ENCODE peak calls at places on chromosomes 16 and 17, in four cellular contexts. E is H9, F is IMR-90, D is mesendoderm. B is an unnamed sample.
A peak's percentile ranks its signal among the peaks of the same experiment; 100 is the strongest.

GRCh38 chr17:62093188-62094155 is 28.4 kb upstream of the MED13 start:
- DNase-seq in D (no peak), E (no peak), F (peak; percentile 95), B (no peak)

GRCh38 chr17:55661359-55661758 is 61.3 kb downstream of the TMEM100 start:
- DNase-seq in E (no peak), D (no peak), F (no peak), B (no peak)

GRCh38 chr17:62763891-62764600 is 44.1 kb downstream of the MARCHF10 start:
- DNase-seq in E (peak; percentile 14), D (no peak), F (no peak), B (no peak)

GRCh38 chr17:10875411-10875810 is 37.5 kb upstream of the PIRT start:
- DNase-seq in E (peak; percentile 71), F (no peak), D (peak; percentile 74), B (peak; percentile 48)

GRCh38 chr17:68033636-68034451 is 1.7 kb upstream of the KPNA2 start:
- DNase-seq in F (peak; percentile 65), D (peak; percentile 99), E (peak; percentile 97), B (peak; percentile 88)

GRCh38 chr17:7391307-7391706 is 3.0 kb downstream of the PLSCR3 start:
- DNase-seq in F (no peak), D (no peak), E (no peak), B (no peak)

GRCh38 chr16:84844049-84844350 is 24.2 kb downstream of the CRISPLD2 start:
- DNase-seq in F (no peak), D (no peak), E (no peak), B (no peak)

GRCh38 chr17:10125761-10126553 is 72.4 kb downstream of the GAS7 start:
- DNase-seq in D (peak; percentile 75), F (peak; percentile 49), E (no peak), B (no peak)

GRCh38 chr16:50671644-50672260 is 9.4 kb downstream of the SNX20 start:
- DNase-seq in E (no peak), F (peak; percentile 16), D (peak; percentile 62), B (no peak)

GRCh38 chr16:56279132-56279531 is 87.8 kb downstream of the GNAO1 start:
- DNase-seq in F (no peak), D (no peak), E (no peak), B (no peak)

GRCh38 chr17:81635973-81636504 is 873 bp downstream of the NPLOC4 start:
- DNase-seq in F (peak; percentile 60), E (no peak), D (no peak), B (no peak)

GRCh38 chr17:67546578-67547527 is 169.8 kb downstream of the PITPNC1 start:
- DNase-seq in D (peak; percentile 52), E (peak; percentile 47), F (peak; percentile 71), B (no peak)

GRCh38 chr16:86862596-86862995 is 284.2 kb downstream of the FOXL1 start:
- DNase-seq in D (no peak), E (no peak), F (peak; percentile 11), B (no peak)

GRCh38 chr17:44097110-44097810 is 26.2 kb downstream of the HDAC5 start:
- DNase-seq in E (no peak), F (peak; percentile 81), D (no peak), B (no peak)

GRCh38 chr16:22174642-22175041 is 12.3 kb downstream of the SDR42E2 start:
- DNase-seq in D (no peak), E (no peak), F (no peak), B (no peak)

GRCh38 chr17:81334987-81335386 is 39.9 kb upstream of the SLC38A10 start:
- DNase-seq in D (no peak), E (no peak), F (no peak), B (no peak)

GRCh38 chr16:73996624-73997339 is 299.8 kb upstream of the PSMD7 start:
- DNase-seq in F (no peak), E (no peak), D (no peak), B (no peak)

GRCh38 chr17:57355090-57355859 is 99.0 kb downstream of the MSI2 start:
- DNase-seq in D (no peak), F (no peak), E (no peak), B (no peak)

GRCh38 chr17:80786470-80786869 is 205.2 kb upstream of the CHMP6 start:
- DNase-seq in D (no peak), E (peak; percentile 49), F (no peak), B (no peak)

GRCh38 chr17:3575506-3575905 is 17.9 kb upstream of the TRPV3 start:
- DNase-seq in E (no peak), D (no peak), F (peak; percentile 76), B (no peak)

GRCh38 chr17:3024346-3024745 is 39.1 kb downstream of the OR1D5 start:
- DNase-seq in F (no peak), E (no peak), D (no peak), B (no peak)

GRCh38 chr17:7098802-7099459 is 15.7 kb downstream of the ASGR2 start:
- DNase-seq in D (no peak), E (no peak), F (no peak), B (no peak)

GRCh38 chr16:79994413-79994812 is 393.9 kb upstream of the MAF start:
- DNase-seq in F (no peak), D (no peak), E (no peak), B (no peak)

GRCh38 chr17:9451919-9452318 is 123.7 kb downstream of the STX8 start:
- DNase-seq in F (no peak), E (no peak), D (no peak), B (no peak)

GRCh38 chr17:28230011-28230410 is 89.0 kb upstream of the TMEM97 start:
- DNase-seq in F (no peak), E (no peak), D (peak; percentile 62), B (no peak)

GRCh38 chr17:57356722-57357391 is 100.5 kb downstream of the MSI2 start:
- DNase-seq in F (no peak), E (no peak), D (no peak), B (peak; percentile 46)

GRCh38 chr16:60204221-60204620 is 1470.1 kb upstream of the GOT2 start:
- DNase-seq in E (no peak), F (no peak), D (no peak), B (no peak)

GRCh38 chr17:6775871-6776405 is at the start of gene FBXO39:
- DNase-seq in D (no peak), E (peak; percentile 70), F (no peak), B (peak; percentile 27)

GRCh38 chr17:31859487-31860008 is 504 bp upstream of the COPRS start:
- DNase-seq in E (peak; percentile 34), F (no peak), D (peak; percentile 17), B (no peak)

GRCh38 chr17:82217120-82217529 is 4.5 kb upstream of the CCDC57 start:
- DNase-seq in D (no peak), E (no peak), F (no peak), B (no peak)

GRCh38 chr17:51761105-51761504 is 397.4 kb downstream of the CA10 start:
- DNase-seq in D (no peak), E (no peak), F (no peak), B (no peak)

GRCh38 chr16:13436641-13437423 is 483.1 kb upstream of the ERCC4 start:
- DNase-seq in E (no peak), F (no peak), D (no peak), B (no peak)

GRCh38 chr17:18014006-18014405 is 25.0 kb downstream of the ATPAF2 start:
- DNase-seq in D (no peak), F (no peak), E (no peak), B (no peak)

GRCh38 chr17:51427259-51428255 is 167.2 kb downstream of the UTP18 start:
- DNase-seq in E (no peak), D (no peak), F (no peak), B (no peak)

GRCh38 chr17:75024686-75025397 is 12.4 kb downstream of the MRPL58 start:
- DNase-seq in F (no peak), D (no peak), E (no peak), B (no peak)

GRCh38 chr17:79835953-79836951 is 3.0 kb downstream of the CBX4 start:
- DNase-seq in D (peak; percentile 99), E (peak; percentile 100), F (peak; percentile 19), B (no peak)

GRCh38 chr16:2949705-2950399 is 14.2 kb upstream of the KREMEN2 start:
- DNase-seq in F (no peak), E (no peak), D (no peak), B (no peak)

GRCh38 chr17:64459284-64459747 is 10.4 kb downstream of the MILR1 start:
- DNase-seq in E (no peak), D (no peak), F (peak; percentile 75), B (no peak)
- H2BK15ac ChIP-seq in E (no peak overlapping the region), D (no peak overlapping the region), F (no peak overlapping the region), B (no peak overlapping the region)

GRCh38 chr17:72947475-72947874 is 145.0 kb downstream of the SLC39A11 start:
- DNase-seq in E (no peak), F (no peak), D (no peak), B (no peak)
- H2BK15ac ChIP-seq in E (no peak overlapping the region), F (no peak overlapping the region), D (no peak overlapping the region), B (peak overlapping the region; percentile 0)

DNA sequence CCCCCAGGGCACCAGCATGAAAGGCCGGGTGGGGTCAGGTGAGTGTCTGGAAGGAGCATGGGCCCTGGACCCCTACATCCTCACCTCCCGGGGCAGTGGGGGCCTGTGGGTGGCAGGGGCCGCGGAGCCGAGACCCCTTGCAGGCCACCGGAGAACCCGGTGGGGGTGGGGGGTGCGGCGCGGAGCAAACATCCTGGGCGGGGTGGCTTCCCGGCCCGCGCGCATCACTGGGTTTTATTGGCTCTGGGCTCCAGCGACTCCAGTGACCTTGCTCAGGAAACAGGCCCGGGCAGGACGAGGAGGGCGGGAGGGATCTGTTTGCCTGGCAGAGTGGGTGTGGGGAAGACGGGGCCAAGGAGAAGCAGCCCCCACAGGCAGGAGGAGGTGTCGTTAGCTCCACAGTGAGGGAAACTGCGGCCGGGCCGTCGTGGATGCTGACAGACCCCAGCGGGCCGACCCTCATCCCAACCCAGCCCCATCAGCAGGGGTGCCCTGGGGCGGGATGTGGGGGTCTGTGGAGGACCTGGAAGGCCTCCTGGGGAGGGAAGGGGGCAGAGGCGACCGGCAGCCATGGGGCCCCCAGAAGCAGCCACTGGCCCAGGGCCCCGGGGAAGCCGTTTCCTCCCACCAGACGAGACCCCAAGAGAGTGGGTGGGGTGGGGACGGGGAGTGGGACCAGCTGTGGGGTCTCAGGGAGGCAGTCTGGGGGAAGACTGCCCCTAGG is 10.6 kb downstream of the SSTR5 start:
- DNase-seq in E (no peak), F (no peak), D (no peak), B (no peak)
- H2BK15ac ChIP-seq in E (no peak overlapping the region), F (no peak overlapping the region), D (no peak overlapping the region), B (peak overlapping the region; percentile 81)

GRCh38 chr17:48636177-48637018 is 10.2 kb upstream of the HOXB9 start:
- DNase-seq in D (peak; percentile 97), E (peak; percentile 99), F (peak; percentile 48), B (peak; percentile 90)
- H2BK15ac ChIP-seq in D (no peak overlapping the region), E (no peak overlapping the region), F (no peak overlapping the region), B (no peak overlapping the region)